ENCODE peak calls at places on chromosome 16, in seven cellular contexts. I is ELF-1; R is stimulated activated CD8-positive, alpha-beta memory T cell treated with anti-CD3 and anti-CD28 coated beads, Interleukin-4, amount 100 ng/mL, for 1 hour; S is GM10248; F is iris pigment epithelial cell; J is GM04504; Q is fibroblast of lung. L is an unnamed sample.
A peak's percentile ranks its signal among the peaks of the same experiment; 100 is the strongest.

GRCh38 chr16:1744338-1744840 is 27.0 kb downstream of the NME3 start:
- DNase-seq in F (no peak), Q (no peak), R (no peak), J (no peak), I (peak; percentile 47), S (no peak), L (no peak)

GRCh38 chr16:89883346-89884040 is 10.1 kb downstream of the TCF25 start:
- DNase-seq in F (no peak), I (no peak), S (no peak), Q (no peak), J (no peak), R (no peak), L (no peak)

GRCh38 chr16:89581861-89582563 is 6.5 kb downstream of the CPNE7 start:
- DNase-seq in Q (peak; percentile 93), S (no peak), R (no peak), F (peak; percentile 87), J (no peak), I (no peak), L (no peak)

GRCh38 chr16:86783626-86784266 is 205.4 kb downstream of the FOXL1 start:
- DNase-seq in Q (no peak), I (no peak), S (no peak), R (no peak), F (no peak), J (no peak), L (no peak)

GRCh38 chr16:89244754-89245153 is 27.3 kb downstream of the ZNF778 start:
- DNase-seq in Q (no peak), R (no peak), S (no peak), I (no peak), F (no peak), J (no peak), L (no peak)

GRCh38 chr16:8346291-8346690 is 244.0 kb downstream of the TMEM114 start:
- DNase-seq in I (peak; percentile 45), R (no peak), S (no peak), F (peak; percentile 2), J (no peak), Q (no peak), L (no peak)

GRCh38 chr16:85570213-85570734 is 42.8 kb upstream of the GSE1 start:
- DNase-seq in J (no peak), Q (no peak), S (peak; percentile 56), F (no peak), I (peak; percentile 37), R (no peak), L (no peak)

GRCh38 chr16:85601730-85602401 is 11.3 kb upstream of the GSE1 start:
- DNase-seq in J (no peak), F (no peak), R (no peak), I (peak; percentile 33), S (no peak), Q (no peak), L (no peak)

GRCh38 chr16:85112364-85112763 is at the start of gene CIBAR2:
- DNase-seq in Q (no peak), F (no peak), R (no peak), S (no peak), I (no peak), J (no peak), L (no peak)

GRCh38 chr16:12061336-12062055 is 85.0 kb downstream of the SNX29 start:
- DNase-seq in Q (no peak), J (no peak), I (peak; percentile 43), F (peak; percentile 60), R (no peak), S (no peak), L (no peak)

GRCh38 chr16:68364601-68364998 is 53.8 kb downstream of the PRMT7 start:
- DNase-seq in S (no peak), R (no peak), F (peak; percentile 31), J (no peak), I (no peak), Q (no peak), L (no peak)

L was measured in ascending aorta.